ENCODE peak calls at places on chromosomes 12 and 14, in six cellular contexts. T, P, R, F, V and I are unnamed samples.

GRCh38 chr12:2754208-2754607 is 40.6 kb upstream of the FKBP4 start:
- DNase-seq in T (no peak), P (no peak), R (no peak), F (no peak), V (no peak), I (no peak)

GRCh38 chr12:105920161-105920684 is 218.5 kb downstream of the NUAK1 start:
- DNase-seq in T (no peak), P (peak), R (no peak), F (no peak), V (no peak), I (no peak)

GRCh38 chr12:1162083-1162760 is 171.2 kb downstream of the ERC1 start:
- DNase-seq in T (no peak), P (no peak), R (no peak), F (no peak), V (no peak), I (no peak)

GRCh38 chr12:127619869-127620769 is 646.9 kb upstream of the TMEM132C start:
- DNase-seq in T (no peak), P (no peak), R (no peak), F (no peak), V (no peak), I (no peak)

GRCh38 chr14:79587194-79587593 is 624.1 kb downstream of the DIO2 start:
- DNase-seq in T (no peak), P (no peak), R (no peak), F (no peak), V (no peak), I (no peak)

GRCh38 chr14:82412545-82412944 is 878.9 kb upstream of the SEL1L start:
- DNase-seq in T (no peak), P (no peak), R (no peak), F (no peak), V (no peak), I (no peak)

GRCh38 chr12:117680311-117680710 is 288.5 kb downstream of the KSR2 start:
- DNase-seq in T (no peak), P (no peak), R (no peak), F (no peak), V (no peak), I (no peak)

GRCh38 chr12:43832506-43833168 is 3.2 kb upstream of the TMEM117 start:
- DNase-seq in T (no peak), P (no peak), R (no peak), F (no peak), V (no peak), I (no peak)

GRCh38 chr12:104458645-104459555 is 2.2 kb downstream of the CHST11 start:
- DNase-seq in T (no peak), P (no peak), R (no peak), F (no peak), V (no peak), I (no peak)

GRCh38 chr14:39114073-39114838 is at the start of gene GEMIN2:
- DNase-seq in T (peak), P (peak), R (peak), F (peak), V (peak), I (peak)
- TF ChIP-seq POLR2A in T (no peak), P (peak), R (no peak), F (peak), V (peak), I (peak)

DNA sequence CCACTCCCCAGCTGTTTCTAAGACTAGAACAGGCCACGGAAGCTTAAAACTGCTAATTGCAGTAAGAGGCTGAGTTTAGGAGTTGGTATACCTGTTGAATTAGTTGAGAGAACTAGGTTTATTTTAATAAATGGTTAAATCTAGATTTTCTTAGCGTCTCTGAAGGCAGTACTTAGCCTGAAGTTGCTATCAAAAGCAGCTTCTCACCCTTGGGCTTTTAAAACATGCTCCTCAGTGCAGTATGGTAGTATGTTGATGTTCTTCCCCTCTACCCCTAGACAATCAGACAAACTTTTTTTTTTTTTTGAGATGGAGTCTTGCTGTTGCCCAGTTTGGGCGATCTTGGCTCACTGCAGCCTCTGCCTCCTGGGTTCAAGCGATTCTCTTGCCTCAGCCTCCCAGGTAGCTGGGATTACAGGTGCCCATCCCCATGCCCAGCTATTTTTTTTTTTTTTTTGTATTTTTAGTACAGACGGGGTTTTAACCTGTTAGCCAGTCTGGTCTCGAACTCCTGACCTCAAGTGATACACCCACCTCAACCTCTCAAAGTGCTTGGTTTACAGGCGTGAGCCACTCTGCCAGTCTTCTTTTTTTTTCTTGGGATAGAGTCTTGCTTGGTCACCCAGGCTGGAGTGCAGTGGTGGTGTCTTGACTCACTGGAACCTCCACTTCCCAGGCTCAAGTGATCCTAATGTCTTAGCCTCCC is 6.8 kb downstream of the SRSF5 start:
- DNase-seq in T (no peak), P (no peak), R (no peak), F (no peak), V (no peak), I (no peak)
- TF ChIP-seq POLR2A in T (no peak), P (no peak), R (no peak), F (peak), V (no peak), I (no peak)

GRCh38 chr14:22991852-22992251 is 9.5 kb upstream of the AJUBA start:
- DNase-seq in T (no peak), P (no peak), R (no peak), F (no peak), V (no peak), I (no peak)
- TF ChIP-seq POLR2A in T (no peak), P (no peak), R (no peak), F (no peak), V (no peak), I (no peak)

GRCh38 chr12:25958254-25959068 is at the start of gene RASSF8:
- DNase-seq in T (peak), P (peak), R (peak), F (peak), V (peak), I (peak)
- TF ChIP-seq POLR2A in T (no peak), P (peak), R (no peak), F (no peak), V (no peak), I (peak)

DNA sequence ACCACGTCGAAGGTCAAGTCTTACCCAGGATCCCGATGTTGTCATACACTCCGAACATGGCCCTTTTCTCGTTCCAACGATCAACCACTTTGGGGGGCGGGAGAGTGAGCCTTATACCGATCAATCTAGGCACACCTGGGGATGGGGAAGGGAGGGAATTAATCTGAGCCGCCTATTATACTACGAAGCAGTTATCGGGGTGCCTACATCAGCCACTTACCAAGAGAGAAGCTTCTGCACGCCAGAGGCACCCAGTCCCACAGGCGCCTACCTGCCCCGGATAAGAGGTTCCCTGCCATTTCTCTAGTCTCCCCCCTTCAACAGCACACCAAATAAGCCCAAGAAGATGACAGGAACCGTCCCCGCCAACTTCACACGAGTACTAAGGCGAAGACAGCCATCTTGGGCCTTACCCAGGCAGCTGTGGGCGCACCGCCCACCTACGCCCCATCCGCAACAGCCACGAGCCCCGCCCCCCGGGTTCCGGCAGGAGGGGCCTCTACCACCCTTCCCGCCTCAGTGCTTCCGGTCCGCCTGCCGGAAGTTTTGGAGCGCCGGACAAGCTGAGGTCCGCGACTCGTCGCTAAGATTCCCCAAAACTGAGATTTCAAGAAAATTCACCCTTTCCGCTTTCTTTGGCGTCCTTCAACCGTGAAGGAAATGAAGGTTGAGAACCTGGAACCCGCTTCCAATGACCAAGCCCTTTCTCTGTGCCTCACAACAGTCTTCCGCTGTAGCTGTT is at the start of gene MRPL51:
- DNase-seq in T (peak), P (peak), R (peak), F (peak), V (peak), I (peak)
- TF ChIP-seq POLR2A in T (no peak), P (no peak), R (peak), F (peak), V (peak), I (peak)